ENCODE peak calls at places on chromosomes 11 and 22, in five cellular contexts. V is left lobe of liver; C is fibroblast of the conjunctiva; M is amygdala; D is stimulated activated CD4-positive, alpha-beta T cell treated with anti-CD3 and anti-CD28 coated beads, TNF-alpha, amount 100 ng/mL, for 24 hours. T is an unnamed sample.

GRCh38 chr22:41217553-41218157 is 12.5 kb downstream of the L3MBTL2 start:
- DNase-seq in V (no peak), D (no peak), M (no peak), C (peak), T (peak)

GRCh38 chr11:103699216-103699615 is 337.2 kb upstream of the DDI1 start:
- DNase-seq in M (no peak), D (no peak), V (no peak), C (no peak), T (no peak)

GRCh38 chr11:22337571-22338464 is at the start of gene SLC17A6:
- DNase-seq in C (no peak), M (no peak), D (no peak), V (no peak), T (no peak)

GRCh38 chr11:113111156-113111555 is 149.9 kb downstream of the NCAM1 start:
- DNase-seq in C (no peak), D (no peak), M (no peak), V (no peak), T (no peak)

GRCh38 chr22:37303821-37304274 is 21.5 kb downstream of the CYTH4 start:
- DNase-seq in C (peak), M (no peak), D (peak), V (no peak), T (peak)

GRCh38 chr11:124872741-124873140 is 7.5 kb downstream of the ROBO3 start:
- DNase-seq in M (no peak), D (no peak), C (no peak), V (no peak), T (no peak)

GRCh38 chr11:120500414-120500936 is 11.1 kb upstream of the GRIK4 start:
- DNase-seq in C (no peak), D (no peak), V (no peak), M (no peak), T (no peak)

GRCh38 chr11:58674609-58675008 is 52.1 kb downstream of the CNTF start:
- DNase-seq in M (no peak), C (no peak), D (no peak), V (peak), T (no peak)

GRCh38 chr11:13276454-13276851 is 1.1 kb upstream of the BMAL1 start:
- DNase-seq in M (no peak), D (no peak), C (no peak), V (no peak), T (no peak)

GRCh38 chr11:57071829-57072228 is 83.1 kb downstream of the OR5AK2 start:
- DNase-seq in V (no peak), C (no peak), D (no peak), M (no peak), T (no peak)

GRCh38 chr22:27654536-27655445 is 146.8 kb downstream of the MN1 start:
- DNase-seq in D (no peak), V (no peak), M (no peak), C (no peak), T (no peak)

GRCh38 chr11:73521621-73522020 is 76.3 kb downstream of the FAM168A start:
- DNase-seq in M (no peak), V (no peak), C (no peak), D (no peak), T (no peak)

GRCh38 chr11:61800331-61801281 is 7.9 kb downstream of the FEN1 start:
- DNase-seq in M (no peak), V (no peak), D (no peak), C (no peak), T (no peak)

GRCh38 chr11:96136623-96137313 is 206.2 kb downstream of the MAML2 start:
- DNase-seq in V (no peak), D (no peak), M (no peak), C (no peak), T (no peak)

GRCh38 chr11:69472053-69472765 is 9.3 kb upstream of the LINC01488 start:
- DNase-seq in V (no peak), M (no peak), C (no peak), D (no peak), T (no peak)

GRCh38 chr11:97620012-97620411 is 1230.2 kb downstream of the JRKL start:
- DNase-seq in M (no peak), D (no peak), C (no peak), V (no peak), T (no peak)

GRCh38 chr11:30488304-30488998 is 97.7 kb downstream of the MPPED2 start:
- DNase-seq in C (peak), D (no peak), M (no peak), V (peak), T (no peak)